ENCODE peak calls at places on chromosomes 1 and 21, in four cellular contexts. One of them, this sample, is unnamed.

GRCh38 chr1:194104247-194104844 is 917.9 kb upstream of the B3GALT2 start:
- DNase-seq in A549: no peak
- DNase-seq in HAP-1: no peak
- DNase-seq in IMR-90: no peak
- DNase-seq in this sample: peak

GRCh38 chr1:70459502-70460225 is 48.6 kb downstream of the CTH start:
- DNase-seq in A549: no peak
- DNase-seq in IMR-90: peak
- DNase-seq in HAP-1: no peak
- DNase-seq in this sample: no peak

GRCh38 chr1:116508984-116509980 is 61.5 kb downstream of the CD58 start:
- DNase-seq in HAP-1: no peak
- DNase-seq in IMR-90: peak
- DNase-seq in A549: peak
- DNase-seq in this sample: peak

GRCh38 chr1:236502972-236503639 is 20.7 kb upstream of the LGALS8 start:
- DNase-seq in HAP-1: peak
- DNase-seq in IMR-90: peak
- DNase-seq in A549: peak
- DNase-seq in this sample: peak

GRCh38 chr1:14977338-14977931 is 176.1 kb upstream of the TMEM51 start:
- DNase-seq in A549: no peak
- DNase-seq in HAP-1: no peak
- DNase-seq in IMR-90: no peak
- DNase-seq in this sample: no peak

GRCh38 chr1:110719908-110720307 is 45.2 kb upstream of the KCNA3 start:
- DNase-seq in A549: no peak
- DNase-seq in HAP-1: no peak
- DNase-seq in IMR-90: no peak
- DNase-seq in this sample: no peak

GRCh38 chr1:179586107-179586823 is 5.4 kb upstream of the TDRD5 start:
- DNase-seq in IMR-90: no peak
- DNase-seq in HAP-1: no peak
- DNase-seq in A549: peak
- DNase-seq in this sample: peak

GRCh38 chr1:17472814-17473213 is 33.3 kb upstream of the RCC2 start:
- DNase-seq in HAP-1: peak
- DNase-seq in A549: peak
- DNase-seq in IMR-90: no peak
- DNase-seq in this sample: no peak

GRCh38 chr21:15264084-15264483 is 199.3 kb upstream of the NRIP1 start:
- DNase-seq in A549: no peak
- DNase-seq in HAP-1: no peak
- DNase-seq in IMR-90: no peak
- DNase-seq in this sample: no peak

GRCh38 chr1:112937495-112937894 is 18.5 kb downstream of the SLC16A1 start:
- DNase-seq in HAP-1: peak
- DNase-seq in A549: no peak
- DNase-seq in IMR-90: no peak
- DNase-seq in this sample: no peak

GRCh38 chr21:32771134-32771523 is 426 bp downstream of the PAXBP1 start:
- DNase-seq in HAP-1: peak
- DNase-seq in A549: peak
- DNase-seq in IMR-90: peak
- DNase-seq in this sample: peak

GRCh38 chr1:198598796-198599321 is 40.0 kb upstream of the PTPRC start:
- DNase-seq in HAP-1: no peak
- DNase-seq in IMR-90: no peak
- DNase-seq in A549: no peak
- DNase-seq in this sample: no peak

GRCh38 chr1:1109743-1110142 is 6.1 kb downstream of the C1orf159 start:
- DNase-seq in A549: no peak
- DNase-seq in IMR-90: no peak
- DNase-seq in HAP-1: no peak
- DNase-seq in this sample: peak

DNA sequence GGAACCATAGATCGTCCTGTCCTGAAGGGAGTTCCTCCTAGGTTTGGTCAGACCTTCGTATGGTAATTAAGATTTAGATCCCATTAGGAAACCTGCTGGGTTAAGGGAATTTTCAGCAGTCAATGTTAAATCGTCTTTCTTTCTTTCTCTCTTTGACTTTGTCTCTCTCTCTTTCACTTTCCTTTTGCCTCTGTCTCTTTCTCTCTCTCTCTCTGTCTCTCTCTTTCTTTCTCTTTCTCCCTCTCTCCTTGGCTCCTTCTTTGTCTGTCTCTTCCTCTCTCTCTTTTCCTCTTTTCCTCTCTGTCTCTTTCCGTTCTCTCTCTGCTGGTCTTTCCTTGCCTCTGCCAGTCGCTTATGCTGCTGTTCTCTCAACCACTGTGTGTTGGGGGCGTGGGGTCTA is 8.7 kb downstream of the OR2W3 start:
- DNase-seq in IMR-90: no peak
- DNase-seq in A549: no peak
- DNase-seq in HAP-1: no peak
- DNase-seq in this sample: no peak
- H3K4me3 ChIP-seq in IMR-90: no peak
- H3K4me3 ChIP-seq in A549: no peak
- H3K4me3 ChIP-seq in HAP-1: no peak
- H3K4me3 ChIP-seq in this sample: no peak

DNA sequence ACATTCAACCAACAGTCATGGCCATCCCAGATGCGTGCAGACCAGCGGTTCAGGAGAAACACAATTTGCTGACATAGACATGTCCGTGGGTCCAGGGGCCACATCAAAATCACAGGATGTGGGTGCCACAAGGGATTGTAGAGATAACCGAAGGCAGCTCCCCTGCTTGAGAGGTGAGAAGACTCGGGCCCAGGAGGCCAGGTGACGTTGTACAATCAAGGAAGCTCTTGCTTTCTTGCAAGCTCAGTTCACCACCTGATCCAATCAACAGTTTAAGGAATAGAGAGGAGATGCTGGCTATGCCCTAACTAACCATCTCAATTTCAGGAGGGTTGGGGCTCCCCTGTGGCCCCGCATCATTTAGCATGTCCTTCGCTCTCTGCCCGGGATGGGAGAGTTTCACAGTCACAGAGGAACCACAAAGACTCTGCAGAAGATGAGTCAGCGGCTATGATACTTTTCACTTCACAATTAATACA is 19.5 kb downstream of the UBASH3A start:
- DNase-seq in IMR-90: no peak
- DNase-seq in A549: no peak
- DNase-seq in HAP-1: no peak
- DNase-seq in this sample: no peak
- H3K4me3 ChIP-seq in IMR-90: no peak
- H3K4me3 ChIP-seq in A549: no peak
- H3K4me3 ChIP-seq in HAP-1: no peak
- H3K4me3 ChIP-seq in this sample: no peak

DNA sequence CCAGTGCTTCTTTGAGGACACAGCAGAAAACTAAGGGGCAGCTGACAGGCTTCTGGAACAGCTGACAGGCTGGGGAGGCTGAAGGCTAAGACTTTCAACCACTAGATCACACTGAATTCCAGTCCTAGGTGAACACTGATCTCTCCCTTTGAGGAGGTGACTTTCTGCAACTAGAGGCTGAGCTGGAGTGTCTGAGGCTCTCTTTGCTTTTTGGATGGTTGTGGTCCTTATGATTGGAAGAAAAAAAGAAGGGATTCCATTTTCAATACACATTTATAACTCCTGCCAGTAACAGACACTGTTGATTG is 1.4 kb downstream of the IL6R start:
- DNase-seq in HAP-1: no peak
- DNase-seq in A549: no peak
- DNase-seq in IMR-90: no peak
- DNase-seq in this sample: no peak
- H3K4me3 ChIP-seq in HAP-1: no peak
- H3K4me3 ChIP-seq in A549: peak
- H3K4me3 ChIP-seq in IMR-90: peak
- H3K4me3 ChIP-seq in this sample: no peak

DNA sequence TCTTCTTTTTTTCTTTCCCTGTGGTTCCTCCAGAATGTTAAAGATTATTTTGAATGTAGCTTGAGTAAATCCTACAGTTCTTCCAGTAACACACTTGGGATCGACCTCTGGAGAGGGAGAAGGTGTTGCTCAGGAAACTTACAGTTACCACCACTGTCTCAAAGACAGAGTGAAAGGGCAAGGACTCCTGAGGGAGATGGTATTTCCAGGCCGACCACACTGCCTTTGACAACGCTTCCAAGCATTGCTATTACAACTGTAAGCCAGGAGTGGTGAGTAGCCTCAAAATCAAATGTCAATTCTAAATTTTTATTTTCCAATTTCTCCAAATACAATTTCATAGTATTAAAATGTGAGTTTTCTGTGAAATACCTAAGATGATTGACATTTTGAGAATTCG is 125.9 kb downstream of the PDE4B start:
- DNase-seq in A549: no peak
- DNase-seq in HAP-1: no peak
- DNase-seq in IMR-90: no peak
- DNase-seq in this sample: no peak
- H3K4me3 ChIP-seq in A549: no peak
- H3K4me3 ChIP-seq in HAP-1: no peak
- H3K4me3 ChIP-seq in IMR-90: no peak
- H3K4me3 ChIP-seq in this sample: no peak

DNA sequence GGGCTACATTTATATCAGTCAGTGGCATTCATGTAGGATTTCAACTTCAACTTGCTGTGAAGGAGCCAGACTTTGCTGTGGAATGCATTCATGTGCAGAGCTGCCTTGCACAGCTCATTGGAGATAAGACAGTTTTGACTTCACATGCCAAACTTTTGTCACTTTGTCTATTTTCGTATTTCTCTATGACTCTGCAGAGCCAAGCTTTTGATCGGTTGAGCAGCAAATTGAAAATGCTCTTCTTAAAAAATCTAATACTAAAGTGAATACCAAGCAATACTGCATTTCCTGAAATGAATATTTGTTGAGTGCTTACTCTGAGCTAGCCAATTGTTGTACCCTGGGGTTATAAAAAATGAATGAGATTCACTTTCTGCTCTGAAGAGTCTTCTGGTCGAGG is 388.7 kb downstream of the ST6GALNAC3 start:
- DNase-seq in A549: no peak
- DNase-seq in IMR-90: no peak
- DNase-seq in HAP-1: no peak
- DNase-seq in this sample: no peak
- H3K4me3 ChIP-seq in A549: no peak
- H3K4me3 ChIP-seq in IMR-90: no peak
- H3K4me3 ChIP-seq in HAP-1: no peak
- H3K4me3 ChIP-seq in this sample: no peak

GRCh38 chr1:223022641-223023473 is 120.2 kb downstream of the TLR5 start:
- DNase-seq in A549: no peak
- DNase-seq in HAP-1: peak
- DNase-seq in IMR-90: no peak
- DNase-seq in this sample: no peak
- H3K4me3 ChIP-seq in A549: no peak
- H3K4me3 ChIP-seq in HAP-1: no peak
- H3K4me3 ChIP-seq in IMR-90: no peak
- H3K4me3 ChIP-seq in this sample: no peak